ENCODE peak calls at places on chromosomes 1 and 21, in six cellular contexts. G, U, W, I, M and Q are unnamed samples.

GRCh38 chr1:85708826-85709222 is 591 bp upstream of the ZNHIT6 start:
- DNase-seq in G (no peak), U (no peak), W (no peak), I (no peak), M (no peak), Q (no peak)

GRCh38 chr1:157096881-157097280 is 2.7 kb downstream of the ETV3L start:
- DNase-seq in G (no peak), U (no peak), W (no peak), I (no peak), M (no peak), Q (no peak)

GRCh38 chr1:85313888-85314696 is 37.7 kb upstream of the BCL10 start:
- DNase-seq in G (peak), U (no peak), W (no peak), I (no peak), M (peak), Q (peak)

GRCh38 chr1:91015794-91016550 is 5.9 kb downstream of the ZNF644 start:
- DNase-seq in G (no peak), U (no peak), W (no peak), I (no peak), M (no peak), Q (no peak)

GRCh38 chr1:221718391-221719277 is 23.3 kb downstream of the DUSP10 start:
- DNase-seq in G (peak), U (no peak), W (no peak), I (no peak), M (peak), Q (peak)

GRCh38 chr1:212630159-212630900 is 21.8 kb downstream of the ATF3 start:
- DNase-seq in G (peak), U (peak), W (peak), I (peak), M (peak), Q (peak)

GRCh38 chr1:170203693-170204092 is 57.9 kb downstream of the NTMT2 start:
- DNase-seq in G (no peak), U (no peak), W (no peak), I (no peak), M (no peak), Q (no peak)

GRCh38 chr1:40308036-40308727 is 8.9 kb downstream of the COL9A2 start:
- DNase-seq in G (no peak), U (no peak), W (peak), I (no peak), M (no peak), Q (no peak)

GRCh38 chr1:14914351-14914988 is 239.1 kb upstream of the TMEM51 start:
- DNase-seq in G (no peak), U (no peak), W (no peak), I (no peak), M (no peak), Q (no peak)

GRCh38 chr1:80776286-80776685 is 1024.4 kb upstream of the ADGRL2 start:
- DNase-seq in G (no peak), U (no peak), W (no peak), I (no peak), M (no peak), Q (no peak)

GRCh38 chr1:215776336-215776735 is 209.2 kb downstream of the KCTD3 start:
- DNase-seq in G (no peak), U (no peak), W (no peak), I (no peak), M (no peak), Q (no peak)

GRCh38 chr1:53062731-53063591 is 948 bp downstream of the PODN start:
- DNase-seq in G (no peak), U (peak), W (no peak), I (no peak), M (no peak), Q (peak)

GRCh38 chr21:33011462-33011861 is 14.3 kb upstream of the OLIG2 start:
- DNase-seq in G (peak), U (no peak), W (no peak), I (no peak), M (peak), Q (peak)

GRCh38 chr1:230148194-230148581 is 81.2 kb downstream of the GALNT2 start:
- DNase-seq in G (no peak), U (no peak), W (no peak), I (no peak), M (no peak), Q (no peak)

GRCh38 chr1:109197163-109198042 is 16.3 kb upstream of the SARS1 start:
- DNase-seq in G (peak), U (no peak), W (no peak), I (no peak), M (peak), Q (peak)